ENCODE peak calls at places on chromosomes 12 and 14, in five cellular contexts. Q is HepG2, F is GM23338, R is K562, P is SK-N-SH. N is an unnamed sample.

GRCh38 chr12:52759218-52759617 is 17.9 kb downstream of the KRT76 start:
- DNase-seq in Q (no peak), F (no peak), R (no peak), P (no peak), N (no peak)

GRCh38 chr12:26153421-26154154 is 28.8 kb upstream of the BHLHE41 start:
- DNase-seq in Q (peak), F (no peak), R (no peak), P (no peak), N (peak)

GRCh38 chr14:104975481-104976197 is 2.5 kb downstream of the AHNAK2 start:
- DNase-seq in Q (no peak), F (peak), R (no peak), P (peak), N (no peak)

GRCh38 chr14:67497716-67498115 is 9.2 kb upstream of the TMEM229B start:
- DNase-seq in Q (no peak), F (no peak), R (no peak), P (no peak), N (no peak)

GRCh38 chr12:98543701-98544100 is 28.3 kb downstream of the TMPO start:
- DNase-seq in Q (no peak), F (no peak), R (no peak), P (no peak), N (no peak)

GRCh38 chr12:3252416-3252815 is 175.2 kb downstream of the TSPAN9 start:
- DNase-seq in Q (no peak), F (no peak), R (no peak), P (no peak), N (no peak)

GRCh38 chr12:115507951-115508722 is 769.4 kb downstream of the MED13L start:
- DNase-seq in Q (peak), F (peak), R (no peak), P (no peak), N (no peak)

GRCh38 chr12:121894633-121895032 is 6.0 kb downstream of the PSMD9 start:
- DNase-seq in Q (peak), F (peak), R (peak), P (peak), N (no peak)

GRCh38 chr12:132488127-132489077 is 1.5 kb upstream of the FBRSL1 start:
- DNase-seq in Q (no peak), F (no peak), R (peak), P (no peak), N (no peak)

GRCh38 chr14:99884834-99885648 is 91.8 kb downstream of the EML1 start:
- DNase-seq in Q (peak), F (peak), R (peak), P (peak), N (peak)

GRCh38 chr14:70808023-70808401 is 1.3 kb downstream of the MAP3K9 start:
- DNase-seq in Q (peak), F (peak), R (no peak), P (peak), N (peak)

GRCh38 chr12:31325524-31325875 is 450 bp downstream of the SINHCAF start:
- DNase-seq in Q (no peak), F (no peak), R (no peak), P (no peak), N (no peak)

GRCh38 chr14:72513994-72514659 is 379.8 kb downstream of the DPF3 start:
- DNase-seq in Q (peak), F (peak), R (peak), P (peak), N (peak)

GRCh38 chr12:132429932-132430643 is 59.9 kb upstream of the FBRSL1 start:
- DNase-seq in Q (no peak), F (peak), R (peak), P (no peak), N (peak)

GRCh38 chr12:53659609-53660008 is 16.3 kb downstream of the ATP5MC2 start:
- DNase-seq in Q (no peak), F (no peak), R (no peak), P (no peak), N (no peak)

GRCh38 chr12:124440841-124441381 is 126.5 kb downstream of the NCOR2 start:
- DNase-seq in Q (no peak), F (no peak), R (no peak), P (no peak), N (no peak)

GRCh38 chr12:124904306-124905098 is 9.9 kb downstream of the UBC start:
- DNase-seq in Q (peak), F (no peak), R (peak), P (peak), N (no peak)

GRCh38 chr12:123834845-123835244 is 72.7 kb downstream of the DNAH10 start:
- DNase-seq in Q (no peak), F (no peak), R (no peak), P (no peak), N (no peak)

GRCh38 chr12:20492251-20492728 is 124.0 kb downstream of the PDE3A start:
- DNase-seq in Q (no peak), F (peak), R (no peak), P (no peak), N (peak)

GRCh38 chr14:55589171-55589570 is 9.2 kb downstream of the KTN1 start:
- DNase-seq in Q (no peak), F (no peak), R (no peak), P (no peak), N (no peak)

GRCh38 chr12:90653051-90653450 is 301.9 kb downstream of the CCER1 start:
- DNase-seq in Q (no peak), F (no peak), R (no peak), P (no peak), N (no peak)

GRCh38 chr12:75360920-75361319 is 26.4 kb downstream of the GLIPR1L1 start:
- DNase-seq in Q (no peak), F (no peak), R (no peak), P (no peak), N (no peak)

GRCh38 chr14:80959448-80960006 is 4.1 kb downstream of the TSHR start:
- DNase-seq in Q (no peak), F (no peak), R (no peak), P (no peak), N (no peak)

GRCh38 chr12:43692064-43692463 is 66.5 kb downstream of the PUS7L start:
- DNase-seq in Q (no peak), F (no peak), R (peak), P (no peak), N (peak)

GRCh38 chr14:68198713-68199464 is 379.3 kb downstream of the RAD51B start:
- DNase-seq in Q (peak), F (no peak), R (no peak), P (no peak), N (no peak)

GRCh38 chr12:23055004-23055403 is 430.0 kb downstream of the ETNK1 start:
- DNase-seq in Q (peak), F (peak), R (peak), P (no peak), N (peak)

GRCh38 chr12:5884285-5884684 is 60.8 kb downstream of the ANO2 start:
- DNase-seq in Q (no peak), F (no peak), R (no peak), P (no peak), N (no peak)

GRCh38 chr12:20421338-20421890 is 53.1 kb downstream of the PDE3A start:
- DNase-seq in Q (no peak), F (no peak), R (no peak), P (no peak), N (no peak)

GRCh38 chr12:81644503-81644902 is 114.6 kb downstream of the PPFIA2 start:
- DNase-seq in Q (peak), F (peak), R (peak), P (peak), N (peak)

GRCh38 chr12:22282283-22282682 is 52.2 kb downstream of the ST8SIA1 start:
- DNase-seq in Q (no peak), F (no peak), R (no peak), P (no peak), N (no peak)

GRCh38 chr12:19048943-19049342 is 80.6 kb upstream of the PLEKHA5 start:
- DNase-seq in Q (no peak), F (no peak), R (no peak), P (no peak), N (no peak)

GRCh38 chr12:120820885-120821510 is 83.2 kb downstream of the SPPL3 start:
- DNase-seq in Q (no peak), F (no peak), R (no peak), P (no peak), N (no peak)

GRCh38 chr14:34701808-34702207 is 12.6 kb downstream of the CFL2 start:
- DNase-seq in Q (no peak), F (no peak), R (no peak), P (no peak), N (no peak)

GRCh38 chr14:23431486-23431885 is 4.0 kb downstream of the MYH7 start:
- DNase-seq in Q (no peak), F (no peak), R (no peak), P (no peak), N (no peak)

GRCh38 chr12:13595536-13596450 is 385.6 kb downstream of the GRIN2B start:
- DNase-seq in Q (no peak), F (peak), R (no peak), P (no peak), N (no peak)
- TF ChIP-seq REST in Q (no peak), F (no peak), R (no peak), P (no peak), N (no peak)

GRCh38 chr12:68521848-68522502 is 88.7 kb upstream of the RAP1B start:
- DNase-seq in Q (no peak), F (no peak), R (no peak), P (no peak), N (no peak)

GRCh38 chr12:68515793-68516192 is 94.9 kb upstream of the RAP1B start:
- DNase-seq in Q (no peak), F (no peak), R (no peak), P (no peak), N (no peak)

GRCh38 chr12:68521321-68521839 is 89.3 kb upstream of the RAP1B start:
- DNase-seq in Q (no peak), F (no peak), R (no peak), P (peak), N (no peak)
- H2AFZ ChIP-seq in Q (no peak), F (no peak), R (no peak), P (peak), N (peak)

DNA sequence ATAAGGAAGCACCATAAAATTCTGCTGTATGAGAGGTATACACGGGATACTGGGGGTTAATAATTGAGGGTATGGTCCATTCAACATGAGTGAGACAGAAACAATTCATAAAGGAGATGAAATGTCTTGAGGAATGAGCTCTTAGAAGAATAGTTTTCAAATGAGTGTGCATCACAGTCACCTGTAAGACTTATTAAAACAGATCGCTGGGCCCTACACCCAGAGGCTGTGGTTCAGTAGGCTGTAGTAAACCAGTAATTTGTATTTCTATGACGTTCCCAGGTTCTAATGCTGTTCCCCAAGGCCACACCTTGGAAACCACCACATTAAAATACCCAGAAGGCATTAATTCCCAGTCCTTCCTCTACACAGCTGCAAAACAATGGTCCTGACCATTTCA is 49.6 kb downstream of the CAND1 start:
- DNase-seq in Q (no peak), F (no peak), R (no peak), P (no peak), N (no peak)
- H3K4me3 ChIP-seq in Q (no peak), F (no peak), R (no peak), P (no peak), N (no peak)

GRCh38 chr12:96132819-96133218 is 61.4 kb upstream of the ELK3 start:
- DNase-seq in Q (peak), F (no peak), R (peak), P (no peak), N (no peak)
- TF ChIP-seq REST in Q (no peak), F (no peak), R (no peak), P (no peak), N (no peak)

GRCh38 chr12:109052415-109053323 is at the start of gene USP30:
- DNase-seq in Q (peak), F (peak), R (peak), P (peak), N (peak)

GRCh38 chr12:109056891-109057290 is 4.5 kb downstream of the USP30 start:
- DNase-seq in Q (no peak), F (no peak), R (no peak), P (no peak), N (no peak)

GRCh38 chr12:109052097-109052414 is 320 bp upstream of the USP30 start:
- DNase-seq in Q (no peak), F (no peak), R (no peak), P (no peak), N (no peak)

GRCh38 chr12:109053382-109054123 is 1.2 kb downstream of the USP30 start:
- DNase-seq in Q (peak), F (no peak), R (peak), P (no peak), N (no peak)

DNA sequence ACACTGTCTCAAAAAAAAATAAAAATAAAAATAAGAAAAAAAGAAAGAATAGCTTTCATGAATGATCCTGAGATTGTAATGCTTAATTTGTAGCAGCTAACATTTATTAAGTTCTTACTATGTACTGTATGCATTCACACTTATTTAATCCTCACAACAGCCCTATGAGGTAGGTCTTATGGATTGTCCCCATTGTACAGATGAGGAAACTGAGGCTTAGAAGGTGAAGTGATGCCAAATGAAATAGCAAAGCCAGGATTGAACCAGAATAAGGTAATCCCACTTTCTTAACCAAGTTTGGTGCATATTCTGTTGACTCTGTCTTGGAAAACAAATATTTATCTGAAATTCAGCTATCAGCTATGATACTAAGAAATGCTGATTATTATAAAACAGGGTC is 2.1 kb downstream of the USP30 start:
- DNase-seq in Q (no peak), F (no peak), R (no peak), P (no peak), N (no peak)
- H2AFZ ChIP-seq in Q (no peak), F (no peak), R (no peak), P (no peak), N (no peak)

GRCh38 chr12:116804051-116804450 is 65.9 kb downstream of the RNFT2 start:
- DNase-seq in Q (no peak), F (no peak), R (no peak), P (no peak), N (no peak)

GRCh38 chr12:116808113-116808786 is 70.1 kb downstream of the RNFT2 start:
- DNase-seq in Q (no peak), F (no peak), R (no peak), P (no peak), N (no peak)

GRCh38 chr12:116802018-116802417 is 63.9 kb downstream of the RNFT2 start:
- DNase-seq in Q (no peak), F (no peak), R (no peak), P (no peak), N (no peak)

GRCh38 chr12:116803018-116803736 is 65.1 kb downstream of the RNFT2 start:
- DNase-seq in Q (no peak), F (no peak), R (no peak), P (no peak), N (no peak)

GRCh38 chr12:116806845-116807440 is 68.8 kb downstream of the RNFT2 start:
- DNase-seq in Q (no peak), F (no peak), R (peak), P (no peak), N (no peak)
- H3K4me3 ChIP-seq in Q (no peak), F (no peak), R (no peak), P (no peak), N (no peak)

GRCh38 chr12:89474615-89475014 is 50.0 kb downstream of the GALNT4 start:
- DNase-seq in Q (no peak), F (no peak), R (no peak), P (no peak), N (no peak)

GRCh38 chr12:89476232-89476631 is 48.4 kb downstream of the GALNT4 start:
- DNase-seq in Q (no peak), F (no peak), R (no peak), P (no peak), N (no peak)

GRCh38 chr12:89476889-89477288 is 47.7 kb downstream of the GALNT4 start:
- DNase-seq in Q (no peak), F (no peak), R (no peak), P (no peak), N (no peak)

GRCh38 chr12:89477633-89478279 is 46.8 kb downstream of the GALNT4 start:
- DNase-seq in Q (no peak), F (no peak), R (no peak), P (no peak), N (no peak)

DNA sequence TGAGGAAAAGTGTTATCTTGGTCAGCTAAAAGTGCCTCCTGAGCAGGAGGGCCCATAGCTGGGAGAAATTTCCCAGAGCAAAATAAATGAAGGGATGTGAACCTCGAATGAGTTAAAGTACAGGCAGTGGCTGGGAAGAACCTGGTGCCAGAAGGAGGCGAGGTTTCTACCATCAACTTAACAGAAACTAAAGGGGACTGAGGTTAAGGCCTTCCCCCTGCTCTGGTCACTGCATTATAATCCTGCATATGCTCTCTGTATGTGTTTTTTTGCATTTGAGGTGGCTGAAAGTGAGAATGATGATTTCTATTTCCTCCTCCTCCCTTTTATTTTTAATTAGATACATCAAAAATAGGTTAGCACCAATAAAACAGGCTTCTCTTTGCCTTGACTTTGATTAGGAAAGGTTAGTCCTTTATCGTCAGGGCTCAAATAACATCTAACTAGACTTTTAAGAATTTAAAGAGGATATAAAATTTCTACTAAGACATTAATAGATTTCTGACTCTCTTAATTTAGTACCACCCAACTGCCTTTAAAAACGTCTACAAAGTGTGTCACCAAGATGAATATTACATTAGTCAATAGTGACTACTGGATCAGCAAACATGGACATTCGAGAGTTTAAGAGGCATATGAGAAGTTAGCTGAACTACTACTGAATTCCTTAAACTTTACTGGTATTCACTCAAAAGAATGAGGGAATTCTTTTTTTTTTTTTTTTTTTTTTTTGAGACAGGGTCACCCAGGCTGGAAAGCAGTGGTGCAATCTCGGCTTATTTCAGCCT is 49.2 kb downstream of the GALNT4 start:
- DNase-seq in Q (no peak), F (no peak), R (no peak), P (no peak), N (no peak)
- TF ChIP-seq REST in Q (no peak), F (no peak), R (no peak), P (no peak), N (no peak)

DNA sequence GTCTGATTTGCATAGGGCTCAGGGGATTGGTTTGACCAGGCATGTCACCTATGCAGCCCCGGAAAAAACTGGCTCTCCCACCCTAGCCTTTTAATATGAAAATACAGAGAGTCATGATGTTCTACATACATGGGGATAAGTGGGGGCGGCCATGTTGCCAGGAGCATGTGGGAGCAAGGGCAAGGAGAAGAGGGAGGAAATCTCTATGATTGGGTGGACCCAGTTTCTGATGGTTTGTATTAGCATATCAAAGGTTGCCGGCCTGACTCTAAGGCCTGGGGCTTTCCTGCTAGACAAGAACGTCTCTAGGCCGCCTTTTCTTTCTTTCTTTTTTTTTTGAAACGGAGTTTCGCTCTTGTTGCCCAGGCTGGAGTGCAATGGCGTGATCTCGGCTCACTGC is 123.4 kb upstream of the CPSF6 start:
- DNase-seq in Q (no peak), F (peak), R (no peak), P (no peak), N (no peak)
- H2AFZ ChIP-seq in Q (no peak), F (peak), R (no peak), P (no peak), N (no peak)

GRCh38 chr14:88829188-88829587 is 4.7 kb downstream of the TTC8 start:
- DNase-seq in Q (peak), F (no peak), R (no peak), P (no peak), N (no peak)
- H3K4me3 ChIP-seq in Q (no peak), F (no peak), R (no peak), P (peak), N (no peak)

N was measured in HCT116.